ENCODE peak calls at places on chromosomes 5 and 9, in five cellular contexts. One of them, this sample, is unnamed.
A peak's percentile ranks its signal among the peaks of the same experiment; 100 is the strongest.

GRCh38 chr9:124149992-124150391 is 107.8 kb upstream of the NEK6 start:
- DNase-seq in fibroblast of pulmonary artery: no peak
- DNase-seq in colonic mucosa: no peak
- DNase-seq in GM23338: peak; percentile 61
- DNase-seq in adrenal gland: no peak
- DNase-seq in this sample: peak; percentile 34

GRCh38 chr9:88742483-88742882 is 207.5 kb downstream of the NXNL2 start:
- DNase-seq in fibroblast of pulmonary artery: peak; percentile 75
- DNase-seq in adrenal gland: no peak
- DNase-seq in GM23338: no peak
- DNase-seq in colonic mucosa: no peak
- DNase-seq in this sample: peak; percentile 94

GRCh38 chr5:90386099-90386710 is 23.4 kb downstream of the CETN3 start:
- DNase-seq in GM23338: peak; percentile 57
- DNase-seq in fibroblast of pulmonary artery: peak; percentile 53
- DNase-seq in colonic mucosa: no peak
- DNase-seq in adrenal gland: no peak
- DNase-seq in this sample: peak; percentile 35

GRCh38 chr9:132885691-132886357 is 7.1 kb downstream of the SPACA9 start:
- DNase-seq in colonic mucosa: no peak
- DNase-seq in adrenal gland: no peak
- DNase-seq in fibroblast of pulmonary artery: no peak
- DNase-seq in GM23338: no peak
- DNase-seq in this sample: no peak

GRCh38 chr5:53114988-53115387 is 5.4 kb upstream of the MOCS2 start:
- DNase-seq in colonic mucosa: no peak
- DNase-seq in adrenal gland: no peak
- DNase-seq in GM23338: peak; percentile 39
- DNase-seq in fibroblast of pulmonary artery: peak; percentile 57
- DNase-seq in this sample: peak; percentile 46

GRCh38 chr9:70392189-70392588 is 22.3 kb downstream of the KLF9 start:
- DNase-seq in colonic mucosa: no peak
- DNase-seq in GM23338: no peak
- DNase-seq in fibroblast of pulmonary artery: no peak
- DNase-seq in adrenal gland: no peak
- DNase-seq in this sample: no peak

GRCh38 chr5:24998641-24999040 is 353.9 kb upstream of the CDH10 start:
- DNase-seq in fibroblast of pulmonary artery: no peak
- DNase-seq in GM23338: no peak
- DNase-seq in adrenal gland: no peak
- DNase-seq in colonic mucosa: no peak
- DNase-seq in this sample: no peak

GRCh38 chr9:117278020-117278419 is 136.8 kb downstream of the ASTN2 start:
- DNase-seq in GM23338: no peak
- DNase-seq in fibroblast of pulmonary artery: no peak
- DNase-seq in colonic mucosa: no peak
- DNase-seq in adrenal gland: no peak
- DNase-seq in this sample: no peak

GRCh38 chr9:79164396-79164795 is 407.4 kb upstream of the TLE4 start:
- DNase-seq in colonic mucosa: no peak
- DNase-seq in adrenal gland: no peak
- DNase-seq in fibroblast of pulmonary artery: peak; percentile 41
- DNase-seq in GM23338: no peak
- DNase-seq in this sample: peak; percentile 8

GRCh38 chr5:14681236-14681752 is 16.8 kb downstream of the OTULIN start:
- DNase-seq in GM23338: no peak
- DNase-seq in colonic mucosa: no peak
- DNase-seq in adrenal gland: no peak
- DNase-seq in fibroblast of pulmonary artery: no peak
- DNase-seq in this sample: no peak

GRCh38 chr5:96729156-96729555 is 67.0 kb downstream of the CAST start:
- DNase-seq in colonic mucosa: no peak
- DNase-seq in fibroblast of pulmonary artery: no peak
- DNase-seq in GM23338: no peak
- DNase-seq in adrenal gland: no peak
- DNase-seq in this sample: no peak

GRCh38 chr9:124852829-124853531 is at the start of gene WDR38:
- DNase-seq in adrenal gland: peak; percentile 87
- DNase-seq in GM23338: peak; percentile 89
- DNase-seq in fibroblast of pulmonary artery: peak; percentile 67
- DNase-seq in colonic mucosa: peak; percentile 64
- DNase-seq in this sample: peak; percentile 68

GRCh38 chr5:170307575-170308465 is 10.2 kb upstream of the LCP2 start:
- DNase-seq in adrenal gland: peak; percentile 91
- DNase-seq in GM23338: no peak
- DNase-seq in fibroblast of pulmonary artery: peak; percentile 93
- DNase-seq in colonic mucosa: peak; percentile 39
- DNase-seq in this sample: peak; percentile 99

GRCh38 chr9:122816163-122816867 is 12.1 kb downstream of the PDCL start:
- DNase-seq in fibroblast of pulmonary artery: no peak
- DNase-seq in adrenal gland: peak; percentile 75
- DNase-seq in GM23338: no peak
- DNase-seq in colonic mucosa: peak; percentile 31
- DNase-seq in this sample: no peak

GRCh38 chr9:113910036-113910639 is 34.0 kb downstream of the ZNF618 start:
- DNase-seq in fibroblast of pulmonary artery: no peak
- DNase-seq in colonic mucosa: no peak
- DNase-seq in GM23338: no peak
- DNase-seq in adrenal gland: peak; percentile 45
- DNase-seq in this sample: no peak

GRCh38 chr9:133532937-133533668 is 1.4 kb upstream of the ADAMTSL2 start:
- DNase-seq in adrenal gland: peak; percentile 89
- DNase-seq in GM23338: peak; percentile 87
- DNase-seq in fibroblast of pulmonary artery: peak; percentile 72
- DNase-seq in colonic mucosa: peak; percentile 84
- DNase-seq in this sample: peak; percentile 46

GRCh38 chr5:148829734-148830133 is 3.3 kb downstream of the ADRB2 start:
- DNase-seq in GM23338: no peak
- DNase-seq in adrenal gland: no peak
- DNase-seq in fibroblast of pulmonary artery: no peak
- DNase-seq in colonic mucosa: no peak
- DNase-seq in this sample: no peak

GRCh38 chr5:103690676-103691075 is 128.1 kb upstream of the NUDT12 start:
- DNase-seq in GM23338: no peak
- DNase-seq in fibroblast of pulmonary artery: no peak
- DNase-seq in adrenal gland: no peak
- DNase-seq in colonic mucosa: no peak
- DNase-seq in this sample: no peak

GRCh38 chr5:151239237-151239861 is 13.6 kb upstream of the GM2A start:
- DNase-seq in adrenal gland: peak; percentile 88
- DNase-seq in fibroblast of pulmonary artery: peak; percentile 82
- DNase-seq in colonic mucosa: peak; percentile 53
- DNase-seq in GM23338: peak; percentile 81
- DNase-seq in this sample: peak; percentile 72

GRCh38 chr5:159458217-159458711 is 128.0 kb upstream of the IL12B start:
- DNase-seq in fibroblast of pulmonary artery: no peak
- DNase-seq in colonic mucosa: no peak
- DNase-seq in GM23338: no peak
- DNase-seq in adrenal gland: no peak
- DNase-seq in this sample: no peak

GRCh38 chr5:146805099-146805498 is 73.5 kb downstream of the PPP2R2B start:
- DNase-seq in adrenal gland: no peak
- DNase-seq in GM23338: peak; percentile 62
- DNase-seq in fibroblast of pulmonary artery: no peak
- DNase-seq in colonic mucosa: no peak
- DNase-seq in this sample: peak; percentile 58

GRCh38 chr9:94577036-94577435 is 16.6 kb downstream of the FBP2 start:
- DNase-seq in colonic mucosa: no peak
- DNase-seq in adrenal gland: no peak
- DNase-seq in GM23338: no peak
- DNase-seq in fibroblast of pulmonary artery: no peak
- DNase-seq in this sample: no peak

GRCh38 chr5:177369050-177369912 is 11.6 kb downstream of the RGS14 start:
- DNase-seq in adrenal gland: no peak
- DNase-seq in colonic mucosa: no peak
- DNase-seq in fibroblast of pulmonary artery: peak; percentile 31
- DNase-seq in GM23338: peak; percentile 76
- DNase-seq in this sample: peak; percentile 30

GRCh38 chr5:15074651-15075050 is 203.1 kb upstream of the ANKH start:
- DNase-seq in fibroblast of pulmonary artery: peak; percentile 12
- DNase-seq in adrenal gland: no peak
- DNase-seq in colonic mucosa: no peak
- DNase-seq in GM23338: no peak
- DNase-seq in this sample: no peak

GRCh38 chr5:38069360-38069759 is 189.0 kb upstream of the EGFLAM start:
- DNase-seq in adrenal gland: peak; percentile 84
- DNase-seq in colonic mucosa: no peak
- DNase-seq in GM23338: no peak
- DNase-seq in fibroblast of pulmonary artery: no peak
- DNase-seq in this sample: peak; percentile 11

GRCh38 chr5:141051526-141051876 is 327 bp downstream of the PCDHB1 start:
- DNase-seq in adrenal gland: no peak
- DNase-seq in colonic mucosa: no peak
- DNase-seq in GM23338: peak; percentile 70
- DNase-seq in fibroblast of pulmonary artery: no peak
- DNase-seq in this sample: no peak

DNA sequence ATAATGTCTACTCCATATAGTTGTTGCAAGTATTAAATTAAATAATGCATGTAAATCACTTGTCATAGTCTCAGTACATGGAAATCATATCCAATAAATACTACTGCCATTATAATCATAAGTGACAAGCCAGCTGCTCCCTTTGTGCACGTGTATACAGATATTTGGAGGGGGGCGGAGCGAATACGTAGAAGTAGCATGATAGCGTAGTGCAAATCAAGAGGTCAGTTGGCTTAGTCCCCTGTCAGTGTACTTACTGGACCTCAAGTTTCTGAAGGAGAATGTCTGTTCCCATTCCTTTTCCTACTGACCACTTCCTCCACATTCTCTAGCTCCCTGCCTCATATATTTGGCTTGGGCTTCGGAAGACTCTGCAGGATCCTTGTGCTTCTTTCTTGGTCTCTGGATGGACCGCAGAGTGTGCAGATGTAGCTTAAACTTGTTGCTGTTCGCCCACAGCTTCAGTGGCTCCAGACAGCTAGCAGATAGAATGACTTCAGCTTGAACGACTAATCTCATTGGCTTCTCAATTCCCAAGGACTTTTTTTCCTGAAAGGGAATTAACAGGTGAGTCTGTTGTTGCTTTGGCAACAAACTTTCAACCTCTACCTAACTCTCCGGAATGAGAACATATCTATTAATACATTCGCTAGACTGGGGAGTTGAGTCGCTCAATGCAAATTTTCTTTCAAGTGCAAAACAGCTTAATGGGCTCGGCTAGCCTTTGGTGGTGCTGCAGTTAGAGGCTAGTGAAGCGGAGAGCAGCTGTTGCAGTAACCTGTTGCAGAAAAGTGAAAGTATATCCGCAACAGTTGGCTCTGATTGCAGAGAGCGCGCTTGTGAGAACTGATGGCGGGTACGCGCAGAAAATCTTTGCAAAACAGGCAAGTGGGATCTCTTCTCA is at the start of gene PCDHB1:
- DNase-seq in adrenal gland: no peak
- DNase-seq in fibroblast of pulmonary artery: no peak
- DNase-seq in colonic mucosa: no peak
- DNase-seq in GM23338: peak; percentile 73
- DNase-seq in this sample: no peak
- H3K4me3 ChIP-seq in adrenal gland: no peak within 1 kb of the TSS
- H3K4me3 ChIP-seq in fibroblast of pulmonary artery: peak within 1 kb of the TSS; percentile 6
- H3K4me3 ChIP-seq in colonic mucosa: no peak within 1 kb of the TSS
- H3K4me3 ChIP-seq in GM23338: peak within 1 kb of the TSS; percentile 51
- H3K4me3 ChIP-seq in this sample: no peak within 1 kb of the TSS

GRCh38 chr5:141615991-141616715 is 2.6 kb downstream of the DIAPH1 start:
- DNase-seq in colonic mucosa: no peak
- DNase-seq in fibroblast of pulmonary artery: no peak
- DNase-seq in adrenal gland: no peak
- DNase-seq in GM23338: no peak
- DNase-seq in this sample: no peak
- H3K4me3 ChIP-seq in colonic mucosa: no peak overlapping the region
- H3K4me3 ChIP-seq in fibroblast of pulmonary artery: no peak overlapping the region
- H3K4me3 ChIP-seq in adrenal gland: no peak overlapping the region
- H3K4me3 ChIP-seq in GM23338: peak overlapping the region; percentile 72
- H3K4me3 ChIP-seq in this sample: no peak overlapping the region

GRCh38 chr5:123882946-123883345 is 371.0 kb downstream of the CSNK1G3 start:
- DNase-seq in adrenal gland: no peak
- DNase-seq in GM23338: no peak
- DNase-seq in colonic mucosa: no peak
- DNase-seq in fibroblast of pulmonary artery: peak; percentile 14
- DNase-seq in this sample: no peak
- H3K4me3 ChIP-seq in adrenal gland: no peak overlapping the region
- H3K4me3 ChIP-seq in GM23338: no peak overlapping the region
- H3K4me3 ChIP-seq in colonic mucosa: no peak overlapping the region
- H3K4me3 ChIP-seq in fibroblast of pulmonary artery: peak overlapping the region; percentile 7
- H3K4me3 ChIP-seq in this sample: no peak overlapping the region

GRCh38 chr9:98607787-98608186 is 100.9 kb downstream of the GABBR2 start:
- DNase-seq in colonic mucosa: no peak
- DNase-seq in fibroblast of pulmonary artery: peak; percentile 94
- DNase-seq in GM23338: no peak
- DNase-seq in adrenal gland: no peak
- DNase-seq in this sample: peak; percentile 80
- H3K4me3 ChIP-seq in colonic mucosa: no peak overlapping the region
- H3K4me3 ChIP-seq in fibroblast of pulmonary artery: no peak overlapping the region
- H3K4me3 ChIP-seq in GM23338: no peak overlapping the region
- H3K4me3 ChIP-seq in adrenal gland: no peak overlapping the region
- H3K4me3 ChIP-seq in this sample: no peak overlapping the region

DNA sequence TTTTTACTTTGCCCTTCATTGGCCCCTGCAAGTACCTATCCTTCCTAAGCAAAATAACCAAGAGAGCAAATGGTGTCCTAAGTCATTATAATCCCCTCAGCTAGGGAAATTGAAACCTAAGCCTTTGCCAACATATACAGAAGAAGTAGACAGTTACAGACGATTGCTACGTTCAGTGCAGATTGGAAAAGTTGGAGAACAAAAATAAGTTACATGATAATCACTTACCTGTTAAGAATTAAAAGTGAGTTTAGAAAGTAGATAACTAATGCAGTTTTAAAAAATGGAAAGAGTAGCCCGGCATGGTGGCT is 244.8 kb downstream of the MPDZ start:
- DNase-seq in GM23338: no peak
- DNase-seq in colonic mucosa: no peak
- DNase-seq in adrenal gland: no peak
- DNase-seq in fibroblast of pulmonary artery: no peak
- DNase-seq in this sample: no peak
- H3K4me3 ChIP-seq in GM23338: no peak overlapping the region
- H3K4me3 ChIP-seq in colonic mucosa: no peak overlapping the region
- H3K4me3 ChIP-seq in adrenal gland: no peak overlapping the region
- H3K4me3 ChIP-seq in fibroblast of pulmonary artery: no peak overlapping the region
- H3K4me3 ChIP-seq in this sample: no peak overlapping the region

GRCh38 chr5:41921874-41922273 is 3.2 kb upstream of the FBXO4 start:
- DNase-seq in colonic mucosa: no peak
- DNase-seq in GM23338: no peak
- DNase-seq in adrenal gland: no peak
- DNase-seq in fibroblast of pulmonary artery: peak; percentile 68
- DNase-seq in this sample: peak; percentile 70

GRCh38 chr5:41925555-41925946 is 470 bp downstream of the FBXO4 start:
- DNase-seq in GM23338: no peak
- DNase-seq in fibroblast of pulmonary artery: peak; percentile 49
- DNase-seq in adrenal gland: peak; percentile 60
- DNase-seq in colonic mucosa: peak; percentile 58
- DNase-seq in this sample: peak; percentile 56

GRCh38 chr5:41924526-41924871 is 582 bp upstream of the FBXO4 start:
- DNase-seq in colonic mucosa: no peak
- DNase-seq in fibroblast of pulmonary artery: no peak
- DNase-seq in GM23338: no peak
- DNase-seq in adrenal gland: no peak
- DNase-seq in this sample: no peak

GRCh38 chr5:41927604-41928003 is 2.5 kb downstream of the FBXO4 start:
- DNase-seq in GM23338: no peak
- DNase-seq in fibroblast of pulmonary artery: no peak
- DNase-seq in adrenal gland: no peak
- DNase-seq in colonic mucosa: no peak
- DNase-seq in this sample: no peak

GRCh38 chr5:41924872-41925554 is at the start of gene FBXO4:
- DNase-seq in fibroblast of pulmonary artery: peak; percentile 82
- DNase-seq in adrenal gland: peak; percentile 89
- DNase-seq in GM23338: peak; percentile 65
- DNase-seq in colonic mucosa: peak; percentile 86
- DNase-seq in this sample: peak; percentile 82
- H3K4me3 ChIP-seq in fibroblast of pulmonary artery: peak within 1 kb of the TSS; percentile 69
- H3K4me3 ChIP-seq in adrenal gland: no peak within 1 kb of the TSS
- H3K4me3 ChIP-seq in GM23338: peak within 1 kb of the TSS; percentile 70
- H3K4me3 ChIP-seq in colonic mucosa: peak within 1 kb of the TSS; percentile 66
- H3K4me3 ChIP-seq in this sample: peak within 1 kb of the TSS; percentile 64

This sample was measured in fibroblast of mammary gland.